ENCODE peak calls at places on chromosomes 1 and 21, in seven cellular contexts. One of them, this sample, is unnamed.
A peak's percentile ranks its signal among the peaks of the same experiment; 100 is the strongest.

GRCh38 chr1:93613895-93614294 is 67.7 kb downstream of the BCAR3 start:
- DNase-seq in activated CD8-positive, alpha-beta T cell treated with anti-CD3 and anti-CD28 coated beads for 36 hours: no peak
- DNase-seq in cardiac fibroblast: peak; percentile 66
- DNase-seq in endothelial cell: no peak
- DNase-seq in nephron progenitor cell: no peak
- DNase-seq in pancreas: peak; percentile 46
- DNase-seq in psoas muscle: no peak
- DNase-seq in this sample: no peak

GRCh38 chr1:207361910-207362309 is 40.4 kb downstream of the CD55 start:
- DNase-seq in activated CD8-positive, alpha-beta T cell treated with anti-CD3 and anti-CD28 coated beads for 36 hours: no peak
- DNase-seq in cardiac fibroblast: peak; percentile 16
- DNase-seq in endothelial cell: no peak
- DNase-seq in nephron progenitor cell: no peak
- DNase-seq in pancreas: no peak
- DNase-seq in psoas muscle: no peak
- DNase-seq in this sample: no peak

GRCh38 chr1:114586513-114587047 is 5.2 kb upstream of the BCAS2 start:
- DNase-seq in activated CD8-positive, alpha-beta T cell treated with anti-CD3 and anti-CD28 coated beads for 36 hours: no peak
- DNase-seq in cardiac fibroblast: no peak
- DNase-seq in endothelial cell: no peak
- DNase-seq in nephron progenitor cell: no peak
- DNase-seq in pancreas: no peak
- DNase-seq in psoas muscle: no peak
- DNase-seq in this sample: no peak

GRCh38 chr1:156684227-156684782 is 7.1 kb upstream of the NES start:
- DNase-seq in activated CD8-positive, alpha-beta T cell treated with anti-CD3 and anti-CD28 coated beads for 36 hours: peak; percentile 65
- DNase-seq in cardiac fibroblast: peak; percentile 62
- DNase-seq in endothelial cell: no peak
- DNase-seq in nephron progenitor cell: no peak
- DNase-seq in pancreas: no peak
- DNase-seq in psoas muscle: no peak
- DNase-seq in this sample: no peak

GRCh38 chr1:60865146-60865545 is 217.2 kb upstream of the NFIA start:
- DNase-seq in activated CD8-positive, alpha-beta T cell treated with anti-CD3 and anti-CD28 coated beads for 36 hours: no peak
- DNase-seq in cardiac fibroblast: no peak
- DNase-seq in endothelial cell: no peak
- DNase-seq in nephron progenitor cell: no peak
- DNase-seq in pancreas: no peak
- DNase-seq in psoas muscle: no peak
- DNase-seq in this sample: no peak

GRCh38 chr1:21294266-21295058 is 4.2 kb upstream of the ECE1 start:
- DNase-seq in activated CD8-positive, alpha-beta T cell treated with anti-CD3 and anti-CD28 coated beads for 36 hours: peak; percentile 95
- DNase-seq in cardiac fibroblast: peak; percentile 54
- DNase-seq in endothelial cell: no peak
- DNase-seq in nephron progenitor cell: no peak
- DNase-seq in pancreas: no peak
- DNase-seq in psoas muscle: no peak
- DNase-seq in this sample: peak; percentile 78

GRCh38 chr1:37399830-37400790 is 74.3 kb upstream of the ZC3H12A start:
- DNase-seq in activated CD8-positive, alpha-beta T cell treated with anti-CD3 and anti-CD28 coated beads for 36 hours: no peak
- DNase-seq in cardiac fibroblast: no peak
- DNase-seq in endothelial cell: no peak
- DNase-seq in nephron progenitor cell: no peak
- DNase-seq in pancreas: no peak
- DNase-seq in psoas muscle: no peak
- DNase-seq in this sample: no peak

GRCh38 chr1:10530281-10530740 is 55.6 kb downstream of the PEX14 start:
- DNase-seq in activated CD8-positive, alpha-beta T cell treated with anti-CD3 and anti-CD28 coated beads for 36 hours: no peak
- DNase-seq in cardiac fibroblast: no peak
- DNase-seq in endothelial cell: peak; percentile 85
- DNase-seq in nephron progenitor cell: peak; percentile 78
- DNase-seq in pancreas: peak; percentile 50
- DNase-seq in psoas muscle: no peak
- DNase-seq in this sample: no peak

GRCh38 chr1:92948071-92948470 is 13.2 kb downstream of the DIPK1A start:
- DNase-seq in activated CD8-positive, alpha-beta T cell treated with anti-CD3 and anti-CD28 coated beads for 36 hours: no peak
- DNase-seq in cardiac fibroblast: no peak
- DNase-seq in endothelial cell: no peak
- DNase-seq in nephron progenitor cell: no peak
- DNase-seq in pancreas: no peak
- DNase-seq in psoas muscle: no peak
- DNase-seq in this sample: no peak

GRCh38 chr1:206435450-206435849 is 34.8 kb upstream of the IKBKE start:
- DNase-seq in activated CD8-positive, alpha-beta T cell treated with anti-CD3 and anti-CD28 coated beads for 36 hours: peak; percentile 10
- DNase-seq in cardiac fibroblast: peak; percentile 28
- DNase-seq in endothelial cell: no peak
- DNase-seq in nephron progenitor cell: no peak
- DNase-seq in pancreas: no peak
- DNase-seq in psoas muscle: no peak
- DNase-seq in this sample: no peak

GRCh38 chr21:32137266-32137665 is 141.6 kb downstream of the MIS18A start:
- DNase-seq in activated CD8-positive, alpha-beta T cell treated with anti-CD3 and anti-CD28 coated beads for 36 hours: no peak
- DNase-seq in cardiac fibroblast: no peak
- DNase-seq in endothelial cell: no peak
- DNase-seq in nephron progenitor cell: no peak
- DNase-seq in pancreas: no peak
- DNase-seq in psoas muscle: no peak
- DNase-seq in this sample: no peak

DNA sequence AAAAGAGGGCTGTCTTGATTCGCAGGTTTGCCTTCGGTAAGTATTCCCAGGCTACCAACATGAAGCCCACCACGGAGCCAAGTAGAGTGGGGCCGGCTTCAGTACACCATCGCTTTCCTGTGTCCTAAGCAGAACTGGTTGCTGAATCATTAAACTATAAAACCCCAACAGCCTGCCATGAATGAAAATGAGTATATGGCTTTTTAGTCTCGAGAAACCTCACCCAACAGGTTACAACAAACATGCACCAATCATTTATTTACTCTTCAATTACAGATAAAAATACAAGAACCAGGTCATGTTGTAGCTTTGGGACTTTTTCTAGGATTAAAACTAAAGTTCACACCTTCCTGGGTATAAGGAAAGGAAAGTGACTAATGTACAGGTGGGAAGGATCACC is 7.6 kb downstream of the TMPRSS2 start:
- DNase-seq in activated CD8-positive, alpha-beta T cell treated with anti-CD3 and anti-CD28 coated beads for 36 hours: no peak
- DNase-seq in cardiac fibroblast: no peak
- DNase-seq in endothelial cell: no peak
- DNase-seq in nephron progenitor cell: no peak
- DNase-seq in pancreas: no peak
- DNase-seq in psoas muscle: no peak
- DNase-seq in this sample: no peak
- TF ChIP-seq CTCF in activated CD8-positive, alpha-beta T cell treated with anti-CD3 and anti-CD28 coated beads for 36 hours: no peak
- TF ChIP-seq CTCF in cardiac fibroblast: no peak
- TF ChIP-seq CTCF in endothelial cell: no peak
- TF ChIP-seq CTCF in nephron progenitor cell: no peak
- TF ChIP-seq CTCF in pancreas: no peak
- TF ChIP-seq CTCF in psoas muscle: no peak
- TF ChIP-seq CTCF in this sample: no peak

GRCh38 chr1:210448293-210448892 is 119.7 kb downstream of the HHAT start:
- DNase-seq in activated CD8-positive, alpha-beta T cell treated with anti-CD3 and anti-CD28 coated beads for 36 hours: peak; percentile 49
- DNase-seq in cardiac fibroblast: peak; percentile 69
- DNase-seq in endothelial cell: peak; percentile 47
- DNase-seq in nephron progenitor cell: peak; percentile 13
- DNase-seq in pancreas: no peak
- DNase-seq in psoas muscle: no peak
- DNase-seq in this sample: peak; percentile 53
- TF ChIP-seq CTCF in activated CD8-positive, alpha-beta T cell treated with anti-CD3 and anti-CD28 coated beads for 36 hours: peak; percentile 73
- TF ChIP-seq CTCF in cardiac fibroblast: peak; percentile 63
- TF ChIP-seq CTCF in endothelial cell: peak; percentile 50
- TF ChIP-seq CTCF in nephron progenitor cell: peak; percentile 54
- TF ChIP-seq CTCF in pancreas: peak; percentile 40
- TF ChIP-seq CTCF in psoas muscle: peak; percentile 48
- TF ChIP-seq CTCF in this sample: peak; percentile 10

GRCh38 chr1:234763361-234763760 is 153.4 kb upstream of the IRF2BP2 start:
- DNase-seq in activated CD8-positive, alpha-beta T cell treated with anti-CD3 and anti-CD28 coated beads for 36 hours: no peak
- DNase-seq in cardiac fibroblast: no peak
- DNase-seq in endothelial cell: no peak
- DNase-seq in nephron progenitor cell: no peak
- DNase-seq in pancreas: no peak
- DNase-seq in psoas muscle: no peak
- DNase-seq in this sample: no peak
- TF ChIP-seq CTCF in activated CD8-positive, alpha-beta T cell treated with anti-CD3 and anti-CD28 coated beads for 36 hours: no peak
- TF ChIP-seq CTCF in cardiac fibroblast: no peak
- TF ChIP-seq CTCF in endothelial cell: no peak
- TF ChIP-seq CTCF in nephron progenitor cell: no peak
- TF ChIP-seq CTCF in pancreas: no peak
- TF ChIP-seq CTCF in psoas muscle: no peak
- TF ChIP-seq CTCF in this sample: no peak

GRCh38 chr21:42962360-42963007 is 11.9 kb upstream of the PKNOX1 start:
- DNase-seq in activated CD8-positive, alpha-beta T cell treated with anti-CD3 and anti-CD28 coated beads for 36 hours: no peak
- DNase-seq in cardiac fibroblast: no peak
- DNase-seq in endothelial cell: no peak
- DNase-seq in nephron progenitor cell: no peak
- DNase-seq in pancreas: no peak
- DNase-seq in psoas muscle: no peak
- DNase-seq in this sample: no peak

GRCh38 chr21:42959754-42960153 is 14.6 kb upstream of the PKNOX1 start:
- DNase-seq in activated CD8-positive, alpha-beta T cell treated with anti-CD3 and anti-CD28 coated beads for 36 hours: no peak
- DNase-seq in cardiac fibroblast: no peak
- DNase-seq in endothelial cell: no peak
- DNase-seq in nephron progenitor cell: no peak
- DNase-seq in pancreas: no peak
- DNase-seq in psoas muscle: no peak
- DNase-seq in this sample: no peak

DNA sequence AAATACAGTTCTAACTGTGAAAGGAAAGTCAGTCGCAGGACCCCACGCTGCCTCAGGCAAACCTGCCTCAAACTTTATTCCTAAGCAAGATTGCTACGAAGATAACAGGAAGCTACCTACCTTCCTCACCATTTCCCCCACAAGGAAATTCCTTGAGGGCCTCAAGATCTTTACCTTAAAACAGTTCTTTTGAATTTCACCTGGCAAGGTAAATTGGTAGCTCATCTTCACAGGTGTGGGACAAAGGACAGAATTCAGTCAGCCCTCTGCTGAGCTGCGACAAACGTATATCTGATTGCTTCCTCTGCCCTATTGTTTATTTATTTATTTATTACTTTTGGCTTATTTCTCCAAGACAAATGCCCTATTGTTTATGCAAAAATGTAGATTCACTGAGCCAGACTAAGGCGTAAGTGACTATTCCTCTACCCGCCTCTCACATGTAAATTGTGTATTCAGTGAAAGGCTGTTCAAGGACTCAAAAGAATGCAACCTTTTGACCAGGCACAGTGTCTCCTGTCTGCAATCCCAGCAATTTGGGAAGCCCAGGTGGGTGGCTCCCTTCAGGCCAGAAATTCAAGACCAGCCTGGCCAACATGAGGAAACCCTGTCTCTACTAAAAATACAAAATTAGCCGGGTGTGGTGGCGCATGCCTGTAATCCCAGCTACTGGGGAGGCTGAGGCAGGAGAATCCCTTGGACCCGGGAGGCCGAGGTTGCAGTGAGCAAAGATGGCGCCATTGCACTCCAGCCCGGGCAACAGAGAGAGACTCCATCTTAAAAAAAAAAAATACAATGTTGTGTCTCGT is 17.3 kb upstream of the PKNOX1 start:
- DNase-seq in activated CD8-positive, alpha-beta T cell treated with anti-CD3 and anti-CD28 coated beads for 36 hours: no peak
- DNase-seq in cardiac fibroblast: no peak
- DNase-seq in endothelial cell: no peak
- DNase-seq in nephron progenitor cell: no peak
- DNase-seq in pancreas: no peak
- DNase-seq in psoas muscle: no peak
- DNase-seq in this sample: no peak
- TF ChIP-seq CTCF in activated CD8-positive, alpha-beta T cell treated with anti-CD3 and anti-CD28 coated beads for 36 hours: no peak
- TF ChIP-seq CTCF in cardiac fibroblast: no peak
- TF ChIP-seq CTCF in endothelial cell: no peak
- TF ChIP-seq CTCF in nephron progenitor cell: no peak
- TF ChIP-seq CTCF in pancreas: no peak
- TF ChIP-seq CTCF in psoas muscle: no peak
- TF ChIP-seq CTCF in this sample: no peak

DNA sequence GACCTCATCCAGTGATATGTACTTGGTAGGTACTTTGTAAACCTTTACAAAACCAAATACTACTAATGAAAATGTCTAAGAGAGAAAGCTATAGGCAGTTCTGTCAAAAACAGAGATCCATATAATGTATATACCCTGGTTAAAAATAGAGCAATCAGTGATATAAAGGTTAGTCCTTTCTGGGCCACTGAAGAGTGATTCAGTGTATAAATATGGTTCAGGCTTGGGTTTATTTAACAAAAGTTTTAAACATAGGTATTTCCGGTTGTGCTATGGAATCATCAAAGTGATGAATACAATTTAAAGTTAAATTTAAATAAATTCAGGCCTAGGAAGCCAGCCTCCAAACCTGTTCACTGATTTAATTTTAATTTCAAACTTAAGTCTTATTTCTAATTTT is 108.4 kb upstream of the DMRTA2 start:
- DNase-seq in activated CD8-positive, alpha-beta T cell treated with anti-CD3 and anti-CD28 coated beads for 36 hours: no peak
- DNase-seq in cardiac fibroblast: peak; percentile 19
- DNase-seq in endothelial cell: no peak
- DNase-seq in nephron progenitor cell: no peak
- DNase-seq in pancreas: no peak
- DNase-seq in psoas muscle: no peak
- DNase-seq in this sample: no peak
- TF ChIP-seq CTCF in activated CD8-positive, alpha-beta T cell treated with anti-CD3 and anti-CD28 coated beads for 36 hours: no peak
- TF ChIP-seq CTCF in cardiac fibroblast: no peak
- TF ChIP-seq CTCF in endothelial cell: no peak
- TF ChIP-seq CTCF in nephron progenitor cell: no peak
- TF ChIP-seq CTCF in pancreas: no peak
- TF ChIP-seq CTCF in psoas muscle: no peak
- TF ChIP-seq CTCF in this sample: no peak

DNA sequence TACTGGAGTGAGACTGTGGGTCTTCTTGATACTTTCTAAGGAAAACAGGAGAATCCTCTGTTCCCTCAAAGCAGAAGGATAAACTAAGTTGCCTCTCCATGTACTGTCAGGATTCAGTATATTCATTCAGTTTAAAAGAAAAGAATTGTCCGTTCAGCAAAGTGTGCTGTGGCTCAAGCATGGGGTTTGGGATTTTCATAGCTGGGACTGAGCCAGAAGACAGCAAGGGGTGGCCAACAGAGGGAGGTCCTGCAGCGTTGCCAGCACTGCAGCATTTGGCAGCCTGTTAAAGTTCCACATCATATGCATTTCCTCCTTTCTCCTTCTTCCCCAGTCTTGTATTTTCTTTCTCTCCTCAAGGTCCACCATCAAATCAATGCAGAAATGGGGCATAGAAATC is 75.1 kb downstream of the DTL start:
- DNase-seq in activated CD8-positive, alpha-beta T cell treated with anti-CD3 and anti-CD28 coated beads for 36 hours: no peak
- DNase-seq in cardiac fibroblast: peak; percentile 32
- DNase-seq in endothelial cell: no peak
- DNase-seq in nephron progenitor cell: no peak
- DNase-seq in pancreas: peak; percentile 23
- DNase-seq in psoas muscle: no peak
- DNase-seq in this sample: no peak
- TF ChIP-seq CTCF in activated CD8-positive, alpha-beta T cell treated with anti-CD3 and anti-CD28 coated beads for 36 hours: no peak
- TF ChIP-seq CTCF in cardiac fibroblast: peak; percentile 20
- TF ChIP-seq CTCF in endothelial cell: no peak
- TF ChIP-seq CTCF in nephron progenitor cell: no peak
- TF ChIP-seq CTCF in pancreas: no peak
- TF ChIP-seq CTCF in psoas muscle: no peak
- TF ChIP-seq CTCF in this sample: no peak

This sample was measured in GM13976.